ENCODE peak calls at places on chromosomes 13 and 19, in ten cellular contexts. Z is IMR-90, R is transverse colon, Q is endothelial cell of umbilical vein, A is body of pancreas, C is stomach, Y is K562, W is A549, T is lower leg skin, S is ovary. E is an unnamed sample.

GRCh38 chr19:10419646-10420443 is 493 bp upstream of the PDE4A start:
- DNase-seq in C (no peak), T (no peak), Y (peak), Q (no peak), R (no peak), Z (peak), W (peak), A (no peak), S (no peak), E (peak)

GRCh38 chr19:47540748-47541147 is 25.9 kb upstream of the NAPA start:
- DNase-seq in Y (no peak), R (no peak), T (no peak), Q (no peak), Z (peak), C (no peak), A (no peak), S (no peak), W (peak), E (peak)

GRCh38 chr19:7489609-7490044 is 792 bp upstream of the PEX11G start:
- DNase-seq in C (no peak), S (no peak), R (peak), W (no peak), Q (no peak), Z (no peak), T (no peak), Y (no peak), A (no peak), E (no peak)

GRCh38 chr13:46605824-46606554 is 53.0 kb downstream of the LRCH1 start:
- DNase-seq in R (no peak), W (no peak), T (no peak), A (no peak), S (no peak), C (no peak), Z (no peak), Y (no peak), Q (no peak), E (peak)

GRCh38 chr13:71865858-71866172 is 1.2 kb downstream of the DACH1 start:
- DNase-seq in A (no peak), C (no peak), S (no peak), T (no peak), Q (no peak), Z (no peak), R (peak), W (no peak), Y (no peak), E (peak)

GRCh38 chr13:88628882-88629281 is 957.7 kb downstream of the SLITRK5 start:
- DNase-seq in Y (no peak), C (no peak), Q (no peak), T (no peak), A (no peak), R (no peak), Z (no peak), W (no peak), S (no peak), E (no peak)

GRCh38 chr13:112911285-112911701 is 57.7 kb upstream of the MCF2L start:
- DNase-seq in W (no peak), Y (no peak), Q (no peak), R (no peak), A (no peak), T (no peak), S (peak), C (no peak), Z (no peak), E (no peak)

GRCh38 chr13:60837806-60838205 is 440.8 kb downstream of the TDRD3 start:
- DNase-seq in R (no peak), C (no peak), Q (no peak), A (no peak), Y (no peak), S (no peak), W (no peak), Z (no peak), T (no peak), E (no peak)

GRCh38 chr13:30829145-30829544 is 76.9 kb upstream of the MEDAG start:
- DNase-seq in T (no peak), A (no peak), S (no peak), W (peak), Y (no peak), R (no peak), Z (peak), Q (peak), C (no peak), E (no peak)

GRCh38 chr13:47119568-47120080 is 222.8 kb upstream of the HTR2A start:
- DNase-seq in A (no peak), T (no peak), C (no peak), Y (no peak), W (no peak), R (no peak), S (no peak), Z (peak), Q (no peak), E (no peak)

GRCh38 chr13:102402292-102402691 is 444 bp upstream of the FGF14 start:
- DNase-seq in C (no peak), Y (no peak), Q (no peak), A (no peak), S (no peak), R (peak), Z (peak), T (no peak), W (no peak), E (no peak)

GRCh38 chr13:23621316-23621645 is 51.1 kb downstream of the TNFRSF19 start:
- DNase-seq in W (peak), S (no peak), Q (no peak), R (no peak), T (no peak), Y (no peak), A (no peak), Z (peak), C (no peak), E (peak)

GRCh38 chr19:29724102-29724641 is 9.1 kb upstream of the C19orf12 start:
- DNase-seq in A (no peak), Z (peak), C (no peak), Y (peak), T (no peak), Q (peak), W (no peak), S (no peak), R (no peak), E (no peak)

GRCh38 chr13:30222253-30222652 is 85.1 kb downstream of the KATNAL1 start:
- DNase-seq in Z (peak), W (no peak), S (no peak), Y (no peak), R (no peak), Q (no peak), T (no peak), C (no peak), A (no peak), E (no peak)

GRCh38 chr13:40077396-40078027 is 422.1 kb downstream of the COG6 start:
- DNase-seq in Y (no peak), S (no peak), C (no peak), Z (no peak), T (no peak), W (no peak), A (no peak), Q (no peak), R (no peak), E (no peak)

GRCh38 chr13:113907637-113908617 is 44.1 kb upstream of the GAS6 start:
- DNase-seq in S (peak), W (no peak), T (peak), R (peak), Q (no peak), C (peak), Z (peak), Y (no peak), A (peak), E (no peak)

GRCh38 chr13:59641758-59642157 is 522.0 kb downstream of the DIAPH3 start:
- DNase-seq in W (no peak), S (no peak), C (no peak), Y (no peak), T (no peak), Z (no peak), A (no peak), Q (no peak), R (no peak), E (no peak)

GRCh38 chr13:59641261-59641660 is 522.5 kb downstream of the DIAPH3 start:
- DNase-seq in T (no peak), Q (no peak), C (no peak), A (no peak), W (no peak), S (no peak), Y (no peak), R (no peak), Z (no peak), E (no peak)

GRCh38 chr13:59643239-59643865 is 520.4 kb downstream of the DIAPH3 start:
- DNase-seq in R (no peak), T (no peak), Y (no peak), Q (no peak), W (no peak), A (no peak), C (no peak), Z (no peak), S (no peak), E (no peak)

GRCh38 chr13:59638404-59638803 is 525.3 kb downstream of the DIAPH3 start:
- DNase-seq in T (no peak), W (no peak), S (no peak), Y (no peak), A (no peak), C (no peak), Z (no peak), R (no peak), Q (no peak), E (no peak)

DNA sequence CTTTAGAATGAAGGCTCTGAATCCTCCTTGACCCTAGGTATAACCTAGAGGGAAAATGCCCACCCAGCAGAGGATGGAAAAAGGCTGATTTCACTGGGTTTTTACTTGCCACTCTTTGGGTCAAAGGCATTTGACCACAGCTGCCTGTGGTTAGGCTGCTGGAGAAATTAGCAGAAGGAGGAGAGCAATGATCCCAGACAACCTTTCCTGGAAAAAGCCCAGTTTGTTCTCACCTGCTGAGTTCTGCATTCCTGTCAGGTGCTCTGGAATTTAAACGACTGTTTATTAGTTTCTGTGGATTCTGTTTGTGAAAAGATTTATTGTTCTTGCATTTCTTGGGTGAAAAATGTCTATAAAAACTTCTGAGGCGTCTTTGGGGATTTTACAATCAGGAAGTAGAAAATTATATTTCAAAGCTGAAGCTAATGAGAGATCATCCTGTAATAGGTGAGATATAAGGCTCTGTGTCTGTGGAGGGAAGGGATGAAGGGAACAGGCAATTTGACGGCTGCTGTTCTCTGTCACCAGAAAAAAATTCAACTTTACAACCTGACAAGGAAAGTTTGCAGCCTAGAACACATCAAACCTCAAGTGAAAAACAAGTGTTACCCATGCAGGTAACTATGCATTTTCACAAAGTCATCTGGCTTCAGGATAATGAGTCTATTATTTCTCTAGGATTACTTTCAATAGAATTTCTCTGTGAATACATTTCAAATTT is 519.7 kb downstream of the DIAPH3 start:
- DNase-seq in S (no peak), Q (no peak), T (no peak), Z (no peak), C (no peak), Y (no peak), W (no peak), R (no peak), A (no peak), E (no peak)
- TF ChIP-seq POLR2A in S (no peak), Q (no peak), T (no peak), Z (no peak), C (no peak), Y (no peak), W (no peak), R (no peak), A (no peak), E (no peak)

GRCh38 chr19:21566073-21566472 is 60.7 kb downstream of the ZNF429 start:
- DNase-seq in Y (no peak), Q (no peak), Z (no peak), A (no peak), R (no peak), C (no peak), T (no peak), W (no peak), S (no peak), E (no peak)

GRCh38 chr19:21569497-21569870 is 64.1 kb downstream of the ZNF429 start:
- DNase-seq in C (no peak), S (no peak), Q (no peak), A (peak), Z (no peak), Y (no peak), W (no peak), T (no peak), R (peak), E (no peak)

GRCh38 chr19:21571316-21571715 is 65.9 kb downstream of the ZNF429 start:
- DNase-seq in A (no peak), T (no peak), R (no peak), Z (no peak), C (no peak), Q (no peak), Y (no peak), S (no peak), W (no peak), E (no peak)

GRCh38 chr19:21574607-21575006 is 69.2 kb downstream of the ZNF429 start:
- DNase-seq in S (no peak), Z (no peak), C (no peak), W (no peak), R (no peak), A (no peak), Y (no peak), Q (no peak), T (no peak), E (no peak)

DNA sequence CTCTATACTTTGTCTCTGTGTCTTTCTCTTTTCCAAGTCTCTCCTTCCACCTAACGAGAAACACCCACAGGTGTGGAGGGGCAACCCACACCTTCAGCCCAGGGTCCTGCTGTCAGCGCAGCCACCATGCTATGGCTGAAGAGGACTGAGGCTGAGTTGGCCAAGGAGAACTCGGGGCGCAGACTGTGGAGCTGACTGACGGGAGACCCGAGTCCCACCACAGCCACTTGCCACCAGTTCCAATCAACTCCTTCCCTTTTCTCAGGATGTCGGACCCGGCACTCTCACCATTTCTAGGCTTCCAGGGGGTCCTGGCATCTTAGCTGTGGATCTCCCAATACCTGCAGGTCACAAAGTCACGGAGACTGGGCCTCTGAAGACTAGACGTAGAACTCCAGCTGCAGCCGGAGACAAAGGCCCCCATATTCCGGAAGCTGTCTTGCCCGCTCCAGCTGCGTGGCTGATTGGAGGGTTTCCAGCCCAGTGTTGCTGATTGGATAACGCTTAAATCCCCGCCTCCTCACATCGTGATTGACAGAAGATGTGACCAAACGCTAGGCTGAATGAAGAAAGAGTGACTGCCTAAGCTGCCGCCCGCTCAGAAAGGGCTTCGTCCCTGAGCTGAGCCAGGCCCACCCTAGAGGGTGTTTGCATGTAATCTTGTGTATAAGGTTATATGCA is 63.6 kb downstream of the ZNF429 start:
- DNase-seq in T (peak), Y (no peak), W (no peak), A (peak), Q (no peak), Z (peak), R (peak), S (peak), C (peak), E (no peak)
- TF ChIP-seq POLR2A in T (no peak), Y (no peak), W (no peak), A (peak), Q (no peak), Z (peak), R (no peak), S (peak), C (no peak), E (peak)

DNA sequence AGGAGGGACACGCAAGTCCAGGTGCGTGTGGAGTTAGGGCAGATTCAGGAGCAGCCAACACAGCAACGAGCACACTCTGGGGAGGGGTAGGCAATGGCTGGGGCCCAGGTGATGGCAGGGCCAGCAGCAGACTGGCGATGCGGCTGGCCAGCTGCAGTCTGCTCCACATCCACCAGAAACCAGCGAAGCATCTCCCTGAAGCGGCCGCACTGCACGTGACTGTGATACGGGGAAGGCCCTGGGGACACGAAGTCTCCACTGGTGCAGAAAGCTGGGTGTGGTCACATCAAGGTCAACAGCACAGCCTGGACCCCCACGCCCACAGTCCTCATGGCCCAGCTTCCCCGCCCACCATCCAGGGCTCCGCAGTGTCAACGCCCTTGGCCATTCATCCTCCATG is 21.3 kb upstream of the EPHX3 start:
- DNase-seq in R (no peak), Z (no peak), S (no peak), A (no peak), Q (no peak), W (no peak), Y (no peak), T (no peak), C (no peak), E (no peak)
- TF ChIP-seq POLR2A in R (no peak), Z (no peak), S (no peak), A (no peak), Q (no peak), W (no peak), Y (no peak), T (no peak), C (no peak), E (no peak)

DNA sequence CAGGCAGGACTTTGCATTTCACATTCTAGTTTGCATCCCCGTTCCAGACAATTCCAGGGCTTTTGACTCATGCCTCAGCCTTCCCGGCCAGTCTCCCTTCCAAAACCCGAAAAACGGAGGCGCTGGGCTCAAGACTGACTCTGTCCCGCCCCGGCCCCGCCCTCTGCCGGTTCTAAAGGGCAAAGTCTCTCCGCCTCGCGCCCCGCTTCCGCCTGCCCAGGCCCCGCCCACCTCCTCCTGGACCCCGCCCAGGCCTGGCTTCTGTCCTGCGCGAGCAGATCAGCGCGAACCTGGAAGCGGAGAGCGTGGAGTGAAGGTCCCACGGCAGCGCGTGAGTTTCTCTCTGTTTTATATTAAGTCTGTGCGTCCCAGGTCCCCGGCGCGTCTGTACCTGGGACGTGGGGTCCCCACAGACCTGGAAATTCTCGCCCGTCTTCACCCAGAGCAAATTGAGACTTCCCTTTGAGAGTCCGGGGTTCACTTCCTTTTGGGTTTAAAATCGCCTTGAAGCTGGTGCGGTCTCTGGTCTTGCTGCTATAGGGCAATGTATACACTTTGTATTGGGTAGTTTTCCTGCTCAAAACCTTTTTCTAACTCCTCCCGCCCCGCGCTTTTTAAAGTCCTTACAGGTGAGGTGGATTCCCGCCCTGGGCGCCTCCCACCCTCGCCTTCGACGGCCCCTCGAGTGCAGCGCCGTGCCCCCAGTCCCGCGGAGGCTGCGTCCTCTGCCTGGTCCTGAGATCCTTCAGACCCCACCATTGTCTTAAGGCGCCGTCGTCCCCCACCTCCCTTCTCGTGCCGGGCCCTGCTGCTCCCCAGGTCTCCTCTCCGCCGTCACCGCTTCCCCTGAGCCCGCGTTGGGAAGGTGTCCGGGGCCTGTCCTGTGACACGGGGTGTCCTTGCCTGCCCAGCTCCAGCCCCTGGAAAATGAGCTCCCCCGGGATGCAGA is 31.2 kb downstream of the ZNF701 start:
- DNase-seq in C (peak), Z (peak), T (peak), S (peak), Q (peak), R (peak), W (no peak), Y (peak), A (peak), E (peak)
- TF ChIP-seq POLR2A in C (no peak), Z (no peak), T (no peak), S (peak), Q (peak), R (peak), W (no peak), Y (peak), A (peak), E (no peak)

GRCh38 chr13:44436589-44437337 is 63.1 kb downstream of the SERP2 start:
- DNase-seq in R (peak), T (peak), Y (peak), S (peak), Q (peak), C (peak), A (peak), Z (peak), W (peak), E (peak)
- TF ChIP-seq POLR2A in R (peak), T (no peak), Y (peak), S (peak), Q (peak), C (peak), A (peak), Z (peak), W (peak), E (peak)

GRCh38 chr13:106007156-106007555 is 528.3 kb downstream of the EFNB2 start:
- DNase-seq in R (no peak), W (no peak), A (no peak), S (no peak), Y (no peak), Q (no peak), T (no peak), C (no peak), Z (no peak), E (no peak)

GRCh38 chr13:106011600-106011999 is 523.9 kb downstream of the EFNB2 start:
- DNase-seq in S (no peak), Q (no peak), C (no peak), Z (no peak), W (no peak), A (no peak), R (no peak), Y (no peak), T (no peak), E (no peak)

GRCh38 chr13:106008540-106008939 is 526.9 kb downstream of the EFNB2 start:
- DNase-seq in A (no peak), T (no peak), Z (no peak), S (no peak), Q (no peak), W (no peak), R (no peak), Y (no peak), C (no peak), E (no peak)

DNA sequence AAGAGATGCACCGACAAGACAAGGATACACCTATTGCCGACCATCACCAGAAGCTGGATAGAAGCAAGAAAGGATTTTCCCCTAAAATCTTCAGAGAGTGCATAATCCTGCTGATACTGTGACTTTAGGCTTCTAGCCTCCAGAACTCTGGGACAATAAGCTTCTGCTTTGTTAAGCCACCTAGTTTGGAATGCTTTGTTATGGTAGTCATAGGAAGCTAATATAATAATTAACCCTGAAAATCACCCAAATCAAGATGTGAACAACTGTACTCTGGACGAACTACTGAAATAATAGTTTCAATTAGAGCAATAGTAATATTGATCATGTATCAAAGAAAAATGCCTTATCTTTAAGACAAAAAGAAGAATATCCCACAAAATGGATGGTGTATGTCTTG is 524.6 kb downstream of the EFNB2 start:
- DNase-seq in C (no peak), T (no peak), W (no peak), R (no peak), S (no peak), Z (no peak), A (no peak), Y (no peak), Q (no peak), E (no peak)
- TF ChIP-seq POLR2A in C (no peak), T (no peak), W (no peak), R (no peak), S (no peak), Z (no peak), A (no peak), Y (no peak), Q (no peak), E (no peak)